ENCODE peak calls at places on chromosomes 13 and 19, in six cellular contexts. U is RWPE1, Z is DND-41, M is aorta, B is mammary epithelial cell, K is endodermal cell. D is an unnamed sample.

GRCh38 chr19:19956431-19957075 is 55.8 kb downstream of the ZNF93 start:
- DNase-seq in U (no peak), M (no peak), B (no peak), K (peak), Z (no peak), D (no peak)

GRCh38 chr13:75486146-75486545 is 4.2 kb upstream of the TBC1D4 start:
- DNase-seq in B (no peak), M (no peak), K (peak), Z (no peak), U (no peak), D (peak)

GRCh38 chr19:20558011-20558410 is 7.6 kb downstream of the ZNF737 start:
- DNase-seq in U (no peak), K (peak), Z (no peak), B (no peak), M (no peak), D (no peak)

GRCh38 chr13:78194904-78195639 is 276.4 kb upstream of the EDNRB start:
- DNase-seq in B (no peak), Z (no peak), U (no peak), M (no peak), K (peak), D (no peak)

GRCh38 chr19:42524250-42524649 is 4.0 kb downstream of the CEACAM1 start:
- DNase-seq in B (no peak), K (no peak), Z (no peak), U (no peak), M (no peak), D (no peak)

GRCh38 chr19:3721131-3721899 is 13.1 kb downstream of the TJP3 start:
- DNase-seq in Z (peak), B (peak), K (peak), U (peak), M (peak), D (peak)

GRCh38 chr19:39408392-39409206 is 2.0 kb downstream of the ZFP36 start:
- DNase-seq in B (peak), Z (no peak), U (no peak), K (peak), M (peak), D (peak)

GRCh38 chr19:37309834-37310575 is 60.9 kb upstream of the ZNF527 start:
- DNase-seq in Z (peak), U (no peak), B (no peak), K (peak), M (no peak), D (no peak)

GRCh38 chr13:56752630-56753029 is 388.1 kb upstream of the PRR20A start:
- DNase-seq in Z (no peak), K (peak), B (no peak), U (no peak), M (no peak), D (no peak)

GRCh38 chr13:30119476-30119875 is 187.9 kb downstream of the KATNAL1 start:
- DNase-seq in M (no peak), U (no peak), K (no peak), Z (peak), B (peak), D (no peak)

GRCh38 chr13:46134961-46135522 is 30.2 kb upstream of the CPB2 start:
- DNase-seq in K (peak), M (no peak), Z (no peak), U (peak), B (peak), D (no peak)

GRCh38 chr13:76331948-76332712 is 554.1 kb downstream of the KCTD12 start:
- DNase-seq in M (no peak), K (no peak), U (no peak), Z (no peak), B (no peak), D (no peak)

GRCh38 chr13:42405665-42406390 is 133.9 kb downstream of the AKAP11 start:
- DNase-seq in K (no peak), B (peak), Z (no peak), U (peak), M (no peak), D (no peak)

GRCh38 chr13:36601186-36601585 is 72.6 kb upstream of the SERTM1 start:
- DNase-seq in U (no peak), M (no peak), K (no peak), Z (no peak), B (peak), D (no peak)

GRCh38 chr19:58559275-58560006 is 1.0 kb upstream of the UBE2M start:
- DNase-seq in Z (peak), U (peak), B (peak), K (peak), M (peak), D (peak)

GRCh38 chr13:104473936-104474335 is 1407.7 kb upstream of the SLC10A2 start:
- DNase-seq in Z (no peak), M (no peak), U (no peak), K (no peak), B (peak), D (no peak)

GRCh38 chr19:6073858-6074708 is 36.2 kb downstream of the RFX2 start:
- DNase-seq in U (no peak), B (no peak), Z (no peak), M (no peak), K (no peak), D (no peak)

GRCh38 chr19:35449347-35450043 is 1.4 kb downstream of the FFAR2 start:
- DNase-seq in M (peak), Z (no peak), B (peak), U (peak), K (no peak), D (no peak)

GRCh38 chr13:93002071-93002470 is 224.5 kb upstream of the GPC6 start:
- DNase-seq in U (no peak), K (no peak), B (no peak), M (no peak), Z (no peak), D (no peak)

GRCh38 chr19:40700083-40700482 is 9.6 kb upstream of the NUMBL start:
- DNase-seq in K (no peak), M (no peak), B (no peak), Z (no peak), U (no peak), D (no peak)

GRCh38 chr13:22837980-22838615 is 342.7 kb upstream of the SGCG start:
- DNase-seq in U (no peak), K (no peak), Z (no peak), M (no peak), B (no peak), D (no peak)

GRCh38 chr13:74115138-74115537 is 19.1 kb downstream of the KLF12 start:
- DNase-seq in B (peak), U (no peak), Z (no peak), M (no peak), K (no peak), D (no peak)

GRCh38 chr13:74117207-74117705 is 16.9 kb downstream of the KLF12 start:
- DNase-seq in M (no peak), K (no peak), B (no peak), U (no peak), Z (no peak), D (no peak)

GRCh38 chr13:74114202-74114601 is 20.0 kb downstream of the KLF12 start:
- DNase-seq in U (no peak), Z (no peak), B (peak), K (no peak), M (no peak), D (no peak)

GRCh38 chr13:74111901-74112824 is 22.0 kb downstream of the KLF12 start:
- DNase-seq in U (no peak), K (no peak), B (no peak), M (no peak), Z (no peak), D (no peak)

DNA sequence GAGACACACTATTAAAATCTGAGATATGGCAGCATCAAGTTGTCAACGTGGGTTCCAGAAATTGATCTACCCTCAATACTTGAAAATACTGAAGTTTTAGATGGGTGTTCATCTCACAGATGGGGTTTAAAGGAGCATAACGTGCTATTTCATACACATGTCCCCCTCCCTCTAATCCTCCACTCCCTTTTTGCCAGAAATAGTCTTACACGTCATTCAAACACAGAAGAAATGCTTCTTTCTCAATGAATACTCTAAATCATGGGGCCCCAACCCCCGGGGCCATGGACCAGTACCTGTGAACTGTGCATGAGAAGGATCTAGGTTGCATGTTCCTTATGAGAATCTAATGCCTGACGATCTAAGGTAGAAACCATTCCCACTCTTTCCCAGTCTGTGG is 19.6 kb downstream of the KLF12 start:
- DNase-seq in K (no peak), B (no peak), Z (no peak), U (no peak), M (no peak), D (no peak)
- H3K27ac ChIP-seq in K (no peak), B (no peak), Z (no peak), U (no peak), M (no peak), D (no peak)

GRCh38 chr13:81133066-81133465 is 792.1 kb upstream of the SPRY2 start:
- DNase-seq in U (peak), K (no peak), Z (no peak), B (peak), M (no peak), D (no peak)
- H3K27ac ChIP-seq in U (no peak), K (no peak), Z (no peak), B (no peak), M (no peak), D (no peak)

DNA sequence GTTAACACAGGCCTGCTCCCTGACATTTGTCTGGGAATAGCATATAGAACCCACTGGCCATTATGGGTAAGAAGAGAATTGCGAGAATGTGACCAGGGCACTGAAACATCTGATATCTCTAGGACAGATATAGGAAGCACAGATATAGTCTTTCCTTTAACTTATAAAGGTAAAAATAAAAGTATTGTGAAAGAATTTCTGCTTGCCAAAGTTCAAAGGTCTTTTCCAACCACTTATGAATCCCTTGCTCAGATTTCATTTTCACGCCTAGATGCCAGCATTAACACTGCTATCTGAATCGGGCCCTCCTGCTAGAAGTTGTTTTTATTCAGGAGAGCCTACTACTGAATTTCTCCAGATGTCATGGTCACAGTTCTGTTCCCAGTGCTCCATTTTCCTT is 27.7 kb downstream of the BBC3 start:
- DNase-seq in B (no peak), U (no peak), K (no peak), Z (no peak), M (no peak), D (no peak)
- H3K27ac ChIP-seq in B (no peak), U (no peak), K (no peak), Z (no peak), M (no peak), D (no peak)

GRCh38 chr13:111116830-111117229 is 1.7 kb downstream of the ARHGEF7 start:
- DNase-seq in M (no peak), K (no peak), Z (no peak), U (no peak), B (no peak), D (no peak)
- H3K27ac ChIP-seq in M (no peak), K (no peak), Z (no peak), U (no peak), B (no peak), D (no peak)

D was measured in K562.